ENCODE peak calls at places on chromosomes 6 and 20, in ten cellular contexts. W is H1, M is AG10803, L is foreskin fibroblast, J is prostate gland, C is lower lobe of right lung, N is PC-9, H is fibroblast of lung, O is fibroblast of the aortic adventitia, B is adrenal gland. I is an unnamed sample.

GRCh38 chr6:113732384-113732966 is 124.7 kb upstream of the MARCKS start:
- DNase-seq in W (peak), M (peak), L (peak), J (no peak), C (no peak), N (no peak), H (peak), O (peak), B (no peak), I (no peak)

GRCh38 chr6:15892369-15892768 is 229.5 kb upstream of the DTNBP1 start:
- DNase-seq in W (no peak), M (peak), L (peak), J (no peak), C (no peak), N (no peak), H (peak), O (no peak), B (no peak), I (no peak)

GRCh38 chr20:14498809-14499208 is 161.4 kb upstream of the FLRT3 start:
- DNase-seq in W (peak), M (no peak), L (no peak), J (no peak), C (no peak), N (no peak), H (peak), O (no peak), B (no peak), I (peak)

GRCh38 chr6:22794844-22795243 is 225.5 kb downstream of the HDGFL1 start:
- DNase-seq in W (no peak), M (no peak), L (no peak), J (no peak), C (no peak), N (no peak), H (no peak), O (no peak), B (no peak), I (no peak)

GRCh38 chr6:92559611-92560010 is 859.7 kb downstream of the EPHA7 start:
- DNase-seq in W (no peak), M (no peak), L (no peak), J (no peak), C (no peak), N (no peak), H (no peak), O (no peak), B (no peak), I (no peak)

GRCh38 chr6:70735513-70735912 is 67.8 kb downstream of the SMAP1 start:
- DNase-seq in W (no peak), M (no peak), L (no peak), J (no peak), C (no peak), N (no peak), H (no peak), O (no peak), B (no peak), I (no peak)

GRCh38 chr6:110951986-110952794 is 6.3 kb upstream of the GTF3C6 start:
- DNase-seq in W (no peak), M (peak), L (peak), J (peak), C (no peak), N (peak), H (peak), O (peak), B (no peak), I (peak)

GRCh38 chr20:49306903-49307336 is 29.1 kb upstream of the ZNFX1 start:
- DNase-seq in W (no peak), M (no peak), L (no peak), J (peak), C (no peak), N (peak), H (no peak), O (no peak), B (no peak), I (no peak)

GRCh38 chr20:37356387-37356786 is 10.4 kb downstream of the SRC start:
- DNase-seq in W (no peak), M (peak), L (peak), J (peak), C (peak), N (no peak), H (peak), O (no peak), B (peak), I (no peak)

GRCh38 chr20:56552911-56553629 is 20.0 kb downstream of the FAM209B start:
- DNase-seq in W (no peak), M (no peak), L (no peak), J (no peak), C (no peak), N (no peak), H (no peak), O (no peak), B (no peak), I (no peak)

GRCh38 chr20:43755851-43756250 is 29.0 kb upstream of the GTSF1L start:
- DNase-seq in W (no peak), M (peak), L (peak), J (no peak), C (no peak), N (no peak), H (peak), O (peak), B (no peak), I (no peak)

GRCh38 chr6:129498556-129498940 is 211.4 kb downstream of the ARHGAP18 start:
- DNase-seq in W (no peak), M (peak), L (peak), J (no peak), C (no peak), N (peak), H (peak), O (peak), B (no peak), I (no peak)

GRCh38 chr20:43904195-43904594 is 10.5 kb upstream of the TOX2 start:
- DNase-seq in W (no peak), M (no peak), L (no peak), J (no peak), C (no peak), N (no peak), H (no peak), O (no peak), B (no peak), I (no peak)

GRCh38 chr6:136956590-136957573 is 34.8 kb downstream of the SLC35D3 start:
- DNase-seq in W (peak), M (no peak), L (no peak), J (no peak), C (no peak), N (no peak), H (no peak), O (no peak), B (no peak), I (no peak)

GRCh38 chr6:108945686-108946158 is 97.5 kb downstream of the ARMC2 start:
- DNase-seq in W (no peak), M (peak), L (peak), J (peak), C (peak), N (no peak), H (peak), O (peak), B (peak), I (no peak)

GRCh38 chr6:20833881-20834515 is 299.7 kb downstream of the CDKAL1 start:
- DNase-seq in W (no peak), M (no peak), L (no peak), J (no peak), C (no peak), N (no peak), H (no peak), O (no peak), B (no peak), I (no peak)

GRCh38 chr6:69843189-69843588 is 23.2 kb upstream of the COL19A1 start:
- DNase-seq in W (no peak), M (no peak), L (no peak), J (no peak), C (no peak), N (no peak), H (no peak), O (no peak), B (no peak), I (no peak)

GRCh38 chr6:96001891-96002575 is 13.7 kb upstream of the FUT9 start:
- DNase-seq in W (no peak), M (no peak), L (no peak), J (no peak), C (no peak), N (no peak), H (no peak), O (no peak), B (no peak), I (no peak)

GRCh38 chr6:87473419-87473903 is 687 bp downstream of the SLC35A1 start:
- DNase-seq in W (no peak), M (peak), L (peak), J (peak), C (peak), N (no peak), H (peak), O (peak), B (peak), I (no peak)

GRCh38 chr20:62220666-62221568 is 839 bp upstream of the HRH3 start:
- DNase-seq in W (peak), M (no peak), L (no peak), J (no peak), C (no peak), N (no peak), H (no peak), O (no peak), B (no peak), I (no peak)
- H3K4me3 ChIP-seq in W (peak), M (no peak), L (no peak), J (no peak), C (no peak), N (no peak), H (no peak), O (no peak), B (no peak), I (no peak)

GRCh38 chr6:157762636-157763035 is 60.4 kb upstream of the SNX9 start:
- DNase-seq in W (no peak), M (no peak), L (no peak), J (no peak), C (no peak), N (no peak), H (peak), O (no peak), B (no peak), I (no peak)
- TF ChIP-seq CTCF in W (no peak), M (peak), L (no peak), J (no peak), C (no peak), N (no peak), H (peak), O (peak), B (no peak), I (peak)

GRCh38 chr6:170371091-170371490 is 64.5 kb downstream of the FAM120B start:
- DNase-seq in W (no peak), M (peak), L (no peak), J (no peak), C (no peak), N (no peak), H (no peak), O (no peak), B (no peak), I (no peak)

GRCh38 chr6:170371588-170371987 is 65.0 kb downstream of the FAM120B start:
- DNase-seq in W (no peak), M (no peak), L (no peak), J (no peak), C (no peak), N (no peak), H (peak), O (no peak), B (no peak), I (no peak)

GRCh38 chr6:170374571-170375444 is 68.2 kb downstream of the FAM120B start:
- DNase-seq in W (no peak), M (peak), L (no peak), J (no peak), C (no peak), N (no peak), H (peak), O (no peak), B (no peak), I (no peak)

GRCh38 chr6:170370413-170370812 is 63.9 kb downstream of the FAM120B start:
- DNase-seq in W (no peak), M (no peak), L (no peak), J (no peak), C (no peak), N (no peak), H (no peak), O (no peak), B (no peak), I (no peak)

GRCh38 chr6:170372380-170373325 is 66.1 kb downstream of the FAM120B start:
- DNase-seq in W (no peak), M (no peak), L (no peak), J (no peak), C (no peak), N (no peak), H (no peak), O (no peak), B (no peak), I (no peak)
- H3K4me3 ChIP-seq in W (no peak), M (no peak), L (no peak), J (no peak), C (no peak), N (no peak), H (no peak), O (no peak), B (no peak), I (no peak)

GRCh38 chr20:32229351-32229750 is 21.7 kb downstream of the POFUT1 start:
- DNase-seq in W (no peak), M (no peak), L (no peak), J (no peak), C (no peak), N (no peak), H (no peak), O (no peak), B (no peak), I (no peak)
- TF ChIP-seq CTCF in W (no peak), M (no peak), L (no peak), J (no peak), C (no peak), N (no peak), H (no peak), O (no peak), B (no peak), I (no peak)

GRCh38 chr20:34129518-34130162 is 17.6 kb upstream of the EIF2S2 start:
- DNase-seq in W (no peak), M (peak), L (peak), J (peak), C (no peak), N (peak), H (peak), O (peak), B (peak), I (no peak)
- H3K4me3 ChIP-seq in W (no peak), M (peak), L (no peak), J (no peak), C (no peak), N (no peak), H (no peak), O (no peak), B (no peak), I (no peak)

GRCh38 chr6:41723936-41724637 is 11.3 kb downstream of the TFEB start:
- DNase-seq in W (no peak), M (no peak), L (no peak), J (no peak), C (no peak), N (no peak), H (no peak), O (no peak), B (peak), I (no peak)

GRCh38 chr6:41727705-41728072 is 7.7 kb downstream of the TFEB start:
- DNase-seq in W (no peak), M (no peak), L (no peak), J (no peak), C (peak), N (no peak), H (no peak), O (no peak), B (no peak), I (no peak)

GRCh38 chr6:41723178-41723935 is 12.1 kb downstream of the TFEB start:
- DNase-seq in W (no peak), M (peak), L (peak), J (peak), C (peak), N (peak), H (peak), O (peak), B (peak), I (no peak)

GRCh38 chr6:41726876-41727275 is 8.5 kb downstream of the TFEB start:
- DNase-seq in W (no peak), M (no peak), L (no peak), J (no peak), C (peak), N (no peak), H (no peak), O (no peak), B (no peak), I (no peak)

DNA sequence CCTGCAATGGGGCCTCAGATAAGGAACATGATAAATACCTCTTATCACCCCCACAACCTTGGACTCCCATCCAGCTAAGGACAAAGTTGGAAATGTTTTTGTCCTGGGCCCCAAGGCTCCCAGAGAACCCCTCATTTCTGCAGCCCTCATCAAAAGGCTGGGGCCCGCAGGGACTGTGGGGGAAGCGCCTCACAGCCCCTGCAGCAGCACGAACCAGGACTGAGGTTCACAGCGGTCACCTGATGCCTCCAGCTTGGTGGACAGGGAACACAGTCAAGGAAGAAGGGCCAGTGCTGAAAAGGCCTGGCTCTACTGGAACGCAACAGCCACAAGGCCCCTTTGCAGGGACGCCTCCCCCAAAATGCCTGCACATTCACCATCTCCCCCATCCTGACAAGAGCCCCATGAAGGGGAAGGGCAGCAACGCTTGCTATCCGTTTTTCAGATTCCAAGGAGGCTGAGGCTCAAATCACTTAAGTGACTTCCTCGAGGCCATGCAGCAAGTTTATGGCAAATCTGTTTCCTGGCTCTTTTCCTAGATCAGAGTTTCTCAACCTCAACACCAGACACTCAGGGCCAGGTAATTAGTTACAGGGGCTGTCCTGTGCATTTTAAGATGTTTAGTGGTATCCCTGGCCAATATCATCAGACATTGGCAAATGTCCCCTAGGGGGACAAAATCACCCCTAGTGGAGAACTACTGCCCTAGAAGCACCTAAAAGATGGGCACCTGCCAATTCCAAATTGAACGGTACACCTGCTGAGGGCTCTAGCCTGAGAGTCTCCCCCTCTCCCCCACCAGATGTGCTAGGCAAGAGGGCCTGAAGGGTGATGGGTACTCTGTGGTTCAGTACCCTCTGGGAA is 10.5 kb downstream of the TFEB start:
- DNase-seq in W (no peak), M (peak), L (peak), J (no peak), C (no peak), N (no peak), H (no peak), O (no peak), B (peak), I (no peak)
- TF ChIP-seq CTCF in W (no peak), M (no peak), L (no peak), J (no peak), C (no peak), N (no peak), H (no peak), O (peak), B (peak), I (no peak)

GRCh38 chr20:47541355-47541922 is 39.8 kb downstream of the NCOA3 start:
- DNase-seq in W (no peak), M (no peak), L (no peak), J (no peak), C (no peak), N (no peak), H (no peak), O (no peak), B (no peak), I (no peak)

GRCh38 chr20:47544240-47544639 is 42.6 kb downstream of the NCOA3 start:
- DNase-seq in W (no peak), M (peak), L (peak), J (no peak), C (no peak), N (no peak), H (no peak), O (peak), B (no peak), I (peak)

GRCh38 chr20:47543006-47543431 is 41.3 kb downstream of the NCOA3 start:
- DNase-seq in W (no peak), M (peak), L (peak), J (no peak), C (no peak), N (no peak), H (no peak), O (peak), B (no peak), I (no peak)

GRCh38 chr20:47544852-47545251 is 43.2 kb downstream of the NCOA3 start:
- DNase-seq in W (no peak), M (peak), L (peak), J (no peak), C (no peak), N (no peak), H (no peak), O (peak), B (no peak), I (no peak)

DNA sequence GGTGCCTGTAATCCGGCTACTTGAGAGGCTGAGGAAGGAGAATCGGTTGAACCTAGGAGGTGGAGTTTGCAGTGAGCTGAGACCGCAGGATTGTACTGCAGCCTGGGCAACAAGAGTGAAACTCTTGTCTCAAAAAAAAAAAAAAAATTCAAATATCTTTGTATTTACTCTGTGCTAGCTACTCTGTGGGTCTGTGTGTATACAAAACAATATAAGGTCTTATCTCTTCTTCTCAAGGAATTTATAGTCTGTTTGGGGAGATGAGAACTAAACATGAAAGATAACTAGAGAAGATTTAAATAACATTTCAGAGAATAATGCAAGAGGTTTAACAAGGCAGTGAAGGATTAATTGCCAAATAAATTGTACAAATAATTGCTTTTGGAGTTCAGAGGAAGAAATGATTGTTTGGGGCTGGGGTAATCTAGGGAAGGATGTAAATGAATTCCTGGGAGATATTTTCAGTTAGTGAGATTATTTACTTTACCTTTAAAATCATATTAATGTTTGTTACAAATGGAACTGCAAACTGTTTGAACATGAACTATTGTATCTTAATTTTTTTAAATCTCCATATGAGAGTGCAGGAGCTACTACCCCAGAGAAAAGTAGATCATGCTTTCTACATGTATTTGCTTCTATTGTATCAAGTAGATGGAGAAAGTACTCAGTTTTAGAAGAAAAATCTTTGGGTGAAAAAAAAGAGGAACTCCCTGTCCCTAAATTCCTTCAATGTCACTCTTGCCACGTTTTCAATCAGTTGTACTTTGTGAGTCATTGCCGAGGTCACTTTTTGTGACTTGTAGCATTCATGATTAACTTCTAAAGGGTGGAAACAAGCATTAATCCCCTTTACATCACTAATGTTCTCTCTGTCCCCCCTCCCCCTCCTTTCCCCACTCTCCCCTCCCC is 39.0 kb downstream of the NCOA3 start:
- DNase-seq in W (no peak), M (no peak), L (peak), J (no peak), C (no peak), N (peak), H (peak), O (no peak), B (peak), I (no peak)
- H3K4me3 ChIP-seq in W (no peak), M (no peak), L (no peak), J (no peak), C (no peak), N (no peak), H (no peak), O (no peak), B (no peak), I (no peak)

DNA sequence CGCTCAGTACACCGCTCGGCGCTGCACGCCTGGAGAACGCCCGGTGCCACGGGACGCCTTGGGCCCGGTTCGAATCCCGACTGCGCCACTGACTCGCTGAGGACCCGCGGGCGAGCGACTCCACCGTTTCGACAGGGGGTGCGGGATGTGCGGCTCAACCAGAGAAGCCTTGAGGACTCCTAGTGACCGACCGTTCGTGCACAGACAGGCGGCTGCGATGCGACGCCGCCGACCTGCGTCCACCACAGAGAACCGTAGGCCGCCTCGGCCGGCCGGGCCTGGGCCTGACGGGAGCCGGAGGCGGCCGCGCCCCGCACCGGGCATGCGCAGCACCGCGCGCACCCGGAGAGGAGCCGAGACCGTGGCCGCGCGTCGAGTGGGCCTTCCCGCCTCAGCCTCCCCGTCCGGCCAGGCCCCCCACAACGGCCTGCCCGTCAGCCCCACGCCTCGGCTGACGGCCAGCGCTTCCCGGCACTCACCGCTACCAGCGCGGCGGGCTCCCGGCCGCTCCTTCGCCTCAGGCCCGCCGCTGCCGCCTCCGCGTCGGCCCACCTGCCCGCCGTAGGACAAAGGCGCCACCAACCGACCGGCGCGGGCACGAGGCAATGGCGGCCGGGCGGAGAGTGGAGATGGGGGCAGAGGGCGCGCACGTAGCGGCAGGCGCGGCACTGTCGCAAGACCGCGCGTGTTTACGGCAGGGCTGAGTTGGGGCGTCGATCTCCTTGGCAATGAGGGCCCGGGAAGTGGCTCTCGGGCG is at the start of gene NCOA5:
- DNase-seq in W (peak), M (peak), L (peak), J (peak), C (peak), N (peak), H (peak), O (peak), B (peak), I (peak)
- TF ChIP-seq CTCF in W (peak), M (no peak), L (peak), J (peak), C (peak), N (no peak), H (peak), O (no peak), B (peak), I (no peak)